ENCODE peak calls at places on chromosomes 6 and 20, in five cellular contexts. B is GM23248, W is colonic mucosa, G is mammary epithelial cell, Q is upper lobe of right lung. N is an unnamed sample.

GRCh38 chr20:47576516-47577033 is 74.9 kb downstream of the NCOA3 start:
- DNase-seq in B (peak), Q (no peak), G (peak), W (peak), N (no peak)

GRCh38 chr6:93423542-93423941 is 4.2 kb upstream of the EPHA7 start:
- DNase-seq in B (peak), Q (no peak), W (peak), G (no peak), N (no peak)

GRCh38 chr20:58930496-58930895 is 50.6 kb upstream of the NELFCD start:
- DNase-seq in B (peak), G (peak), W (no peak), Q (no peak), N (no peak)

GRCh38 chr20:49508435-49509199 is 26.1 kb upstream of the KCNB1 start:
- DNase-seq in Q (no peak), B (peak), W (no peak), G (peak), N (no peak)

GRCh38 chr6:158160932-158161539 is 7.0 kb downstream of the SERAC1 start:
- DNase-seq in W (no peak), Q (no peak), B (peak), G (no peak), N (no peak)

GRCh38 chr6:125886914-125887313 is 69.7 kb upstream of the HINT3 start:
- DNase-seq in Q (no peak), G (no peak), B (no peak), W (no peak), N (no peak)

GRCh38 chr6:13710552-13711383 is 867 bp downstream of the RANBP9 start:
- DNase-seq in B (peak), G (peak), Q (peak), W (peak), N (peak)

GRCh38 chr20:50189681-50190250 is 864 bp upstream of the CEBPB start:
- DNase-seq in G (no peak), W (peak), Q (peak), B (peak), N (no peak)

GRCh38 chr6:56480246-56480645 is 162.4 kb downstream of the DST start:
- DNase-seq in Q (no peak), B (no peak), G (no peak), W (no peak), N (no peak)

GRCh38 chr6:36442671-36443497 is at the start of the genes KCTD20 and PXT1:
- DNase-seq in Q (peak), W (peak), G (peak), B (peak), N (peak)

GRCh38 chr6:33207569-33208088 is 671 bp upstream of the RING1 start:
- DNase-seq in B (peak), G (peak), W (peak), Q (peak), N (no peak)

GRCh38 chr6:28399370-28400121 is at the start of gene ZSCAN12:
- DNase-seq in W (peak), G (peak), Q (peak), B (peak), N (peak)

GRCh38 chr6:104787305-104787704 is 72.4 kb downstream of the HACE1 start:
- DNase-seq in W (no peak), G (no peak), Q (no peak), B (no peak), N (no peak)

GRCh38 chr6:104788400-104788799 is 71.3 kb downstream of the HACE1 start:
- DNase-seq in G (peak), Q (no peak), W (no peak), B (peak), N (no peak)

GRCh38 chr6:104784884-104785283 is 74.8 kb downstream of the HACE1 start:
- DNase-seq in Q (no peak), G (no peak), B (peak), W (no peak), N (no peak)

GRCh38 chr6:104795363-104795762 is 64.4 kb downstream of the HACE1 start:
- DNase-seq in W (no peak), G (peak), B (no peak), Q (no peak), N (no peak)

GRCh38 chr6:104789770-104790190 is 69.9 kb downstream of the HACE1 start:
- DNase-seq in W (no peak), G (peak), Q (no peak), B (peak), N (no peak)
- H3K27ac ChIP-seq in W (no peak), G (peak), Q (no peak), B (peak), N (no peak)

GRCh38 chr6:123803456-123803861 is 206 bp upstream of the NKAIN2 start:
- DNase-seq in G (no peak), Q (no peak), B (peak), W (no peak), N (no peak)
- H3K4me3 ChIP-seq in G (peak), Q (peak), B (peak), W (peak), N (peak)

GRCh38 chr6:142934190-142934589 is 10.8 kb downstream of the HIVEP2 start:
- DNase-seq in G (no peak), Q (no peak), W (no peak), B (no peak), N (no peak)

GRCh38 chr6:142934599-142934998 is 10.4 kb downstream of the HIVEP2 start:
- DNase-seq in G (no peak), W (no peak), Q (no peak), B (no peak), N (no peak)

GRCh38 chr6:142938510-142938909 is 6.5 kb downstream of the HIVEP2 start:
- DNase-seq in Q (no peak), B (no peak), G (no peak), W (no peak), N (no peak)

GRCh38 chr6:142933701-142934100 is 11.3 kb downstream of the HIVEP2 start:
- DNase-seq in W (no peak), Q (no peak), G (no peak), B (no peak), N (no peak)

DNA sequence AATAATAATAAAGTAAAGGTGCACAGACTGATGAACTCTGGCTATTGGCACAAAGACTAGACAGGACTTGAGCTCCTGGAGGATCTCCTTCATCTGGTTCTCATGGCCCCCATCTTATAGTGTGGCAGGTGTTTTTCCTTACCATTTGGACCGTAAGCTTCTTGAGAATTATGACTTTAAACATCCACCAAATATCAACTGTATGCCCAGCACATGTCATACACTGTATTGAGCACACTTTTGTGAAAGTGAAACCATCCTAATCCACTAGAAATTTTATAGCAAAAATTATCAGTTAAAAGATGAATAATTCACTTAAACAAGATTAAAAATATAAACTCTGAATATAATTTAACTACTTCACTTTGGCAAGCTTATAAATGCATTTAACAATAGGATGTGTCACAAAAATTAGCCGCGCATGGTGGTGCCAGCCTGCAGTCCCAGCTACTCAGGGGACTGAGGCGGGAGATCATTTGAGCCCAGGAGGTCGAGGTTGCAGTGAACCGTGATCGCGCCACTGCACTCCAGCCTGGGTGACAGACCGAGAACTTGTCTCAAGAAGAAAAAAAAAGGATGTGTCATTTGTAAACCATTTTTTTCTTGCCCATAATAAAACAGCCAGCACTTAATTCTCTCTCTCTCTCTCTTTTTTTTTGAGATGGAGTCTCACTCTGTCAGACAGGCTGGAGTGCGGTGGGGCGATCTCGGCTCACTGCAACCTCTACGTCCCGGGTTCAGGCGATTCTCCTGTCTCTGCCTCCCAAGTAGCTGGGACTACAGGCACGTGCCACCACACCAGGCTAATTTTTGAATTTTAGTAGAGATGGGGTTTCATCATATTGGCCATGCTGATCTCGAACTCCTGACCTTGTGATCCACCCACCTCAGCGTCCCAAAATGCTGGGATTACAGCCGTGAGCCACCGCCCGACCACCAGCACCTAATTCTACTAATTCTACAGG is 9.1 kb downstream of the HIVEP2 start:
- DNase-seq in B (no peak), Q (no peak), G (no peak), W (no peak), N (peak)
- H3K27ac ChIP-seq in B (no peak), Q (no peak), G (no peak), W (no peak), N (peak)

GRCh38 chr20:39112196-39112743 is 150.1 kb downstream of the DHX35 start:
- DNase-seq in G (peak), W (no peak), Q (no peak), B (peak), N (no peak)

GRCh38 chr20:39116020-39116419 is 153.9 kb downstream of the DHX35 start:
- DNase-seq in W (no peak), Q (no peak), G (no peak), B (no peak), N (no peak)

GRCh38 chr20:39123161-39123560 is 161.0 kb downstream of the DHX35 start:
- DNase-seq in B (no peak), G (no peak), Q (no peak), W (no peak), N (no peak)

GRCh38 chr20:39111359-39112195 is 149.4 kb downstream of the DHX35 start:
- DNase-seq in W (no peak), Q (no peak), B (no peak), G (no peak), N (no peak)

GRCh38 chr20:39117486-39117885 is 155.3 kb downstream of the DHX35 start:
- DNase-seq in G (peak), B (peak), W (no peak), Q (no peak), N (no peak)
- H3K4me3 ChIP-seq in G (no peak), B (no peak), W (no peak), Q (no peak), N (no peak)

GRCh38 chr6:148513145-148514071 is 170.8 kb downstream of the SASH1 start:
- DNase-seq in Q (no peak), G (no peak), B (peak), W (no peak), N (no peak)
- H3K27ac ChIP-seq in Q (peak), G (no peak), B (peak), W (peak), N (no peak)

GRCh38 chr20:53409177-53409576 is 184.5 kb downstream of the ZNF217 start:
- DNase-seq in G (no peak), W (no peak), Q (no peak), B (peak), N (no peak)

GRCh38 chr20:53411129-53411528 is 182.5 kb downstream of the ZNF217 start:
- DNase-seq in W (no peak), G (no peak), B (no peak), Q (no peak), N (no peak)

GRCh38 chr20:53408728-53409157 is 184.9 kb downstream of the ZNF217 start:
- DNase-seq in W (no peak), Q (no peak), B (peak), G (no peak), N (no peak)

GRCh38 chr20:53412600-53413187 is 180.9 kb downstream of the ZNF217 start:
- DNase-seq in G (no peak), Q (no peak), B (no peak), W (no peak), N (no peak)

GRCh38 chr20:53413188-53413631 is 180.4 kb downstream of the ZNF217 start:
- DNase-seq in Q (peak), B (no peak), W (peak), G (no peak), N (peak)
- H3K4me3 ChIP-seq in Q (no peak), B (no peak), W (no peak), G (no peak), N (no peak)